ENCODE peak calls at places on chromosomes 13 and 19, in seven cellular contexts. Q, Z, C, J, E, P and M are unnamed samples.

GRCh38 chr13:60143775-60144174 is 20.0 kb downstream of the DIAPH3 start:
- DNase-seq in Q (no peak), Z (peak), E (no peak), J (no peak), C (no peak), P (no peak), M (peak)

GRCh38 chr19:52219611-52220010 is 29.8 kb downstream of the PPP2R1A start:
- DNase-seq in C (no peak), E (no peak), Z (no peak), J (no peak), P (peak), Q (no peak), M (no peak)

GRCh38 chr13:66899955-66900354 is 330.2 kb downstream of the PCDH9 start:
- DNase-seq in C (no peak), E (no peak), J (no peak), Z (no peak), Q (no peak), P (no peak), M (no peak)

GRCh38 chr13:73667756-73668155 is 466.4 kb downstream of the KLF12 start:
- DNase-seq in E (no peak), Z (no peak), J (no peak), P (peak), C (peak), Q (no peak), M (no peak)

GRCh38 chr19:2385053-2385721 is 25.1 kb downstream of the TMPRSS9 start:
- DNase-seq in Z (peak), J (peak), C (peak), Q (peak), E (peak), P (no peak), M (peak)

GRCh38 chr13:111506131-111506530 is 185.7 kb downstream of the TEX29 start:
- DNase-seq in C (no peak), E (no peak), Z (no peak), J (no peak), Q (no peak), P (peak), M (no peak)

GRCh38 chr19:46896076-46896794 is 35.4 kb downstream of the ARHGAP35 start:
- DNase-seq in Z (no peak), E (no peak), C (no peak), J (no peak), Q (no peak), P (no peak), M (no peak)

GRCh38 chr13:38803566-38803965 is 116.7 kb downstream of the FREM2 start:
- DNase-seq in Z (no peak), P (no peak), Q (no peak), E (no peak), J (no peak), C (no peak), M (no peak)

GRCh38 chr13:39777527-39778061 is 122.1 kb downstream of the COG6 start:
- DNase-seq in E (peak), Q (no peak), C (peak), J (no peak), Z (peak), P (no peak), M (peak)

GRCh38 chr19:34880034-34880433 is 46.7 kb upstream of the ZNF30 start:
- DNase-seq in Z (no peak), P (no peak), C (no peak), J (no peak), Q (no peak), E (no peak), M (no peak)

GRCh38 chr13:75357576-75358295 is 124.2 kb downstream of the TBC1D4 start:
- DNase-seq in E (peak), Q (peak), Z (peak), C (peak), P (no peak), J (no peak), M (peak)

GRCh38 chr19:16773259-16773658 is 53.6 kb downstream of the NWD1 start:
- DNase-seq in J (no peak), Q (no peak), C (no peak), E (peak), Z (no peak), P (no peak), M (no peak)

GRCh38 chr13:111572956-111573355 is 252.5 kb downstream of the TEX29 start:
- DNase-seq in C (peak), E (no peak), Z (no peak), Q (no peak), P (peak), J (no peak), M (no peak)

GRCh38 chr13:95300625-95301134 is 571 bp downstream of the ABCC4 start:
- DNase-seq in P (peak), Z (peak), C (peak), E (peak), J (peak), Q (peak), M (peak)

GRCh38 chr19:58353717-58354477 is 605 bp upstream of the A1BG start:
- DNase-seq in Z (no peak), C (no peak), J (no peak), Q (no peak), E (no peak), P (no peak), M (no peak)

GRCh38 chr13:59477011-59477410 is 686.7 kb downstream of the DIAPH3 start:
- DNase-seq in Q (no peak), Z (peak), J (no peak), C (no peak), P (no peak), E (no peak), M (no peak)

GRCh38 chr19:18291590-18292459 is 10.4 kb upstream of the JUND start:
- DNase-seq in P (peak), E (peak), Z (peak), J (peak), Q (peak), C (peak), M (peak)

GRCh38 chr13:66657165-66657895 is 572.8 kb downstream of the PCDH9 start:
- DNase-seq in J (peak), Z (peak), P (peak), E (peak), C (peak), Q (no peak), M (peak)

GRCh38 chr13:50845211-50845610 is 1.7 kb upstream of the DLEU7 start:
- DNase-seq in C (no peak), P (no peak), Z (no peak), J (no peak), Q (no peak), E (no peak), M (peak)

GRCh38 chr19:46674416-46675178 is 13.6 kb upstream of the DACT3 start:
- DNase-seq in E (peak), C (no peak), J (no peak), Q (peak), Z (no peak), P (no peak), M (no peak)

GRCh38 chr13:31756346-31756745 is 17.0 kb downstream of the RXFP2 start:
- DNase-seq in J (no peak), Z (peak), C (no peak), Q (no peak), E (peak), P (no peak), M (peak)

GRCh38 chr19:56294557-56294956 is 20.1 kb downstream of the ZSCAN5A start:
- DNase-seq in C (no peak), E (peak), J (no peak), P (no peak), Q (no peak), Z (peak), M (peak)

GRCh38 chr19:21838646-21839045 is 2.7 kb upstream of the ZNF43 start:
- DNase-seq in Z (no peak), Q (no peak), P (no peak), C (no peak), J (no peak), E (no peak), M (peak)

GRCh38 chr19:46927893-46928292 is 67.1 kb downstream of the ARHGAP35 start:
- DNase-seq in P (no peak), J (no peak), E (no peak), Q (no peak), C (no peak), Z (no peak), M (no peak)

GRCh38 chr13:34347784-34348573 is 530.0 kb downstream of the RFC3 start:
- DNase-seq in Q (no peak), C (peak), J (peak), Z (no peak), P (peak), E (peak), M (no peak)

GRCh38 chr19:55146648-55147218 is 2.3 kb downstream of the TNNT1 start:
- DNase-seq in J (no peak), Q (peak), P (no peak), C (no peak), E (no peak), Z (no peak), M (no peak)

GRCh38 chr19:56840452-56841193 is at the start of the genes PEG3 and ZIM2:
- DNase-seq in Q (no peak), P (no peak), C (no peak), E (no peak), Z (no peak), J (no peak), M (peak)

GRCh38 chr13:46354143-46355087 is 32.6 kb downstream of the RUBCNL start:
- DNase-seq in C (no peak), P (no peak), E (peak), Z (peak), Q (no peak), J (no peak), M (peak)

GRCh38 chr13:83881917-83882625 is at the start of gene SLITRK1:
- DNase-seq in Z (peak), Q (peak), J (no peak), P (no peak), E (peak), C (no peak), M (peak)

GRCh38 chr13:35789335-35790166 is 313.1 kb upstream of the MAB21L1 start:
- DNase-seq in C (peak), Z (peak), J (no peak), P (no peak), E (peak), Q (no peak), M (peak)

GRCh38 chr19:11090264-11091032 is 1.2 kb downstream of the LDLR start:
- DNase-seq in Q (peak), E (peak), Z (peak), C (peak), J (peak), P (peak), M (peak)

GRCh38 chr19:49580264-49581006 is at the start of gene NOSIP:
- DNase-seq in Z (peak), Q (peak), J (peak), E (peak), P (peak), C (peak), M (peak)

GRCh38 chr13:30816733-30817132 is 81.4 kb downstream of the ALOX5AP start:
- DNase-seq in C (no peak), J (no peak), E (no peak), P (no peak), Z (peak), Q (no peak), M (no peak)